ENCODE peak calls at places on chromosomes 12 and 14, in nine cellular contexts. I is colonic mucosa, B is mesenchymal stem cell, H is IMR-90, F is mesendoderm, W is thoracic aorta, O is HCT116, U is uterus, Z is body of pancreas. K is an unnamed sample.

GRCh38 chr14:64191756-64192155 is 102.4 kb downstream of the ESR2 start:
- DNase-seq in W (no peak), F (peak; percentile 50), I (no peak), O (no peak), H (peak; percentile 96), U (no peak), Z (no peak), B (peak; percentile 90), K (no peak)

GRCh38 chr14:102231476-102232347 is 73.3 kb downstream of the MOK start:
- DNase-seq in H (no peak), U (no peak), Z (no peak), O (no peak), W (no peak), F (no peak), B (no peak), I (no peak), K (no peak)

GRCh38 chr14:81450100-81450531 is 50.0 kb upstream of the STON2 start:
- DNase-seq in B (no peak), Z (no peak), U (peak; percentile 38), I (no peak), O (no peak), F (peak; percentile 90), H (no peak), W (no peak), K (no peak)

GRCh38 chr12:85057370-85057963 is 21.3 kb downstream of the LRRIQ1 start:
- DNase-seq in U (no peak), O (peak; percentile 39), B (peak; percentile 64), Z (peak; percentile 38), H (peak; percentile 41), I (peak; percentile 45), W (no peak), F (peak; percentile 62), K (peak; percentile 36)

GRCh38 chr12:76462668-76463224 is 96.8 kb downstream of the OSBPL8 start:
- DNase-seq in F (no peak), B (peak; percentile 57), U (no peak), W (no peak), I (no peak), H (peak; percentile 63), O (no peak), Z (no peak), K (no peak)

GRCh38 chr12:45557020-45557419 is 172.5 kb upstream of the ARID2 start:
- DNase-seq in B (no peak), Z (no peak), O (no peak), U (no peak), H (no peak), F (no peak), I (no peak), W (no peak), K (no peak)

GRCh38 chr14:94619297-94619696 is 7.1 kb downstream of the SERPINA3 start:
- DNase-seq in W (no peak), H (no peak), B (no peak), U (no peak), F (no peak), I (no peak), O (no peak), Z (no peak), K (no peak)

GRCh38 chr14:88521818-88522217 is 33.0 kb downstream of the PTPN21 start:
- DNase-seq in Z (no peak), O (no peak), U (no peak), F (no peak), H (peak; percentile 27), I (no peak), B (no peak), W (no peak), K (no peak)

GRCh38 chr12:51921017-51921725 is 13.9 kb downstream of the ACVRL1 start:
- DNase-seq in F (no peak), I (no peak), O (no peak), B (no peak), Z (no peak), H (no peak), U (no peak), W (no peak), K (no peak)

GRCh38 chr14:96629558-96630222 is 127.5 kb downstream of the PAPOLA start:
- DNase-seq in B (no peak), W (no peak), H (no peak), O (no peak), Z (no peak), F (no peak), U (no peak), I (no peak), K (no peak)

GRCh38 chr14:67567654-67568053 is 32.4 kb downstream of the PIGH start:
- DNase-seq in B (no peak), Z (peak; percentile 44), O (no peak), I (no peak), W (no peak), H (no peak), F (no peak), U (no peak), K (no peak)
- H3K4me1 ChIP-seq in B (peaks cover 9% of the 10 kb centered on the region), Z (peaks cover 7% of the 10 kb centered on the region), O (no peaks in the 10 kb centered on the region), I (no peaks in the 10 kb centered on the region), W (no peaks in the 10 kb centered on the region), H (no peaks in the 10 kb centered on the region), F (no peaks in the 10 kb centered on the region), U (no peaks in the 10 kb centered on the region), K (peaks cover 13% of the 10 kb centered on the region)

GRCh38 chr14:77270361-77271112 is 469 bp downstream of the NGB start:
- DNase-seq in I (no peak), F (no peak), W (no peak), O (no peak), H (no peak), B (no peak), Z (no peak), U (no peak), K (no peak)
- H3K27me3 ChIP-seq in I (peaks cover 15% of the 10 kb centered on the region), F (peaks cover 18% of the 10 kb centered on the region), W (no peaks in the 10 kb centered on the region), O (no peaks in the 10 kb centered on the region), H (peaks cover 44% of the 10 kb centered on the region), B (peaks cover 50% of the 10 kb centered on the region), Z (peaks cover 8% of the 10 kb centered on the region), U (no peaks in the 10 kb centered on the region), K (peaks cover 20% of the 10 kb centered on the region)

GRCh38 chr12:106120578-106121105 is 18.1 kb downstream of the NUAK1 start:
- DNase-seq in Z (peak; percentile 28), W (no peak), U (peak; percentile 60), I (no peak), O (no peak), B (peak; percentile 54), F (no peak), H (no peak), K (no peak)

GRCh38 chr12:106119301-106119700 is 19.5 kb downstream of the NUAK1 start:
- DNase-seq in Z (no peak), H (no peak), W (no peak), B (peak; percentile 51), I (no peak), O (no peak), F (no peak), U (no peak), K (no peak)

GRCh38 chr12:106123551-106123991 is 15.2 kb downstream of the NUAK1 start:
- DNase-seq in O (no peak), B (peak; percentile 36), U (peak; percentile 58), I (no peak), F (peak; percentile 80), W (no peak), H (no peak), Z (peak; percentile 25), K (peak; percentile 74)

GRCh38 chr12:106123110-106123509 is 15.6 kb downstream of the NUAK1 start:
- DNase-seq in B (no peak), O (no peak), I (no peak), Z (no peak), H (no peak), F (no peak), W (no peak), U (no peak), K (no peak)

GRCh38 chr12:106122004-106122403 is 16.8 kb downstream of the NUAK1 start:
- DNase-seq in H (no peak), O (no peak), Z (no peak), B (no peak), I (no peak), W (no peak), F (no peak), U (no peak), K (no peak)
- H3K4me1 ChIP-seq in H (peaks cover 12% of the 10 kb centered on the region), O (peaks cover 18% of the 10 kb centered on the region), Z (peaks cover 12% of the 10 kb centered on the region), B (peaks cover 26% of the 10 kb centered on the region), I (no peaks in the 10 kb centered on the region), W (peaks cover 53% of the 10 kb centered on the region), F (peaks cover 9% of the 10 kb centered on the region), U (peaks cover 18% of the 10 kb centered on the region), K (peaks cover 34% of the 10 kb centered on the region)

GRCh38 chr12:79841248-79841877 is 93.5 kb downstream of the PPP1R12A start:
- DNase-seq in I (no peak), W (no peak), F (no peak), H (no peak), O (no peak), B (no peak), U (no peak), Z (no peak), K (no peak)
- H3K27me3 ChIP-seq in I (no peaks in the 10 kb centered on the region), W (no peaks in the 10 kb centered on the region), F (no peaks in the 10 kb centered on the region), H (no peaks in the 10 kb centered on the region), O (no peaks in the 10 kb centered on the region), B (no peaks in the 10 kb centered on the region), U (no peaks in the 10 kb centered on the region), Z (no peaks in the 10 kb centered on the region), K (no peaks in the 10 kb centered on the region)

DNA sequence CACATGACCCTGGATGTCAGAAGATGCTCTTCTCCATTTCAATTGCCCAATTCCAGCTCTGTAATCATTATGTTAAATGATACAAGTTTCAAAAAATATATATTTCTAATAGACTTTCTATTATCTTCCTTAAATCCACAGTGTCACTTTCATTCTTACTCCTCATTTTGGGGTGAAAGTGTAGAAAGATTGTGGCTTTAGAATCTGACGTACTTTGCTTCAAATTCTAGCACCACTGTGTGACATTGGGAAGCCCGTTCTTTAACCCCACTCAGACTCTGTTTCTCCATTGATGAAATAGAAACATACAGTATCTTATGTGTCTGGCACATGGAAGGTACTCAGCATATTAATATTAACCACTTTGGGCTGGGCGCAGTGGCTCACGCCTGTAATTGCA is 83.3 kb downstream of the ETV6 start:
- DNase-seq in I (no peak), U (no peak), O (no peak), F (no peak), W (no peak), H (no peak), B (no peak), Z (no peak), K (no peak)
- H3K4me1 ChIP-seq in I (peaks cover 12% of the 10 kb centered on the region), U (no peaks in the 10 kb centered on the region), O (peaks cover 34% of the 10 kb centered on the region), F (no peaks in the 10 kb centered on the region), W (peaks cover 33% of the 10 kb centered on the region), H (peaks cover 11% of the 10 kb centered on the region), B (peaks cover 14% of the 10 kb centered on the region), Z (peaks cover 54% of the 10 kb centered on the region), K (no peaks in the 10 kb centered on the region)

K was measured in HAP-1.